ENCODE peak calls at places on chromosomes 3 and 15, in seven cellular contexts. One of them, this sample, is unnamed.

GRCh38 chr3:123225557-123225956 is 23.8 kb downstream of the SEC22A start:
- DNase-seq in H1: no peak
- DNase-seq in K562: no peak
- DNase-seq in SK-N-SH: no peak
- DNase-seq in GM12878: no peak
- DNase-seq in HepG2: no peak
- DNase-seq in T47D: no peak
- DNase-seq in this sample: no peak

GRCh38 chr3:87206070-87206469 is 21.0 kb upstream of the CHMP2B start:
- DNase-seq in GM12878: no peak
- DNase-seq in HepG2: peak; percentile 82
- DNase-seq in T47D: no peak
- DNase-seq in SK-N-SH: no peak
- DNase-seq in K562: no peak
- DNase-seq in H1: no peak
- DNase-seq in this sample: no peak

GRCh38 chr3:23567917-23568316 is 237.8 kb upstream of the UBE2E1 start:
- DNase-seq in GM12878: no peak
- DNase-seq in SK-N-SH: no peak
- DNase-seq in T47D: no peak
- DNase-seq in H1: no peak
- DNase-seq in K562: no peak
- DNase-seq in HepG2: no peak
- DNase-seq in this sample: peak; percentile 36

GRCh38 chr3:12302564-12302963 is 13.7 kb downstream of the PPARG start:
- DNase-seq in HepG2: no peak
- DNase-seq in SK-N-SH: no peak
- DNase-seq in T47D: no peak
- DNase-seq in H1: no peak
- DNase-seq in GM12878: no peak
- DNase-seq in K562: no peak
- DNase-seq in this sample: no peak

GRCh38 chr3:197516517-197516889 is 39.3 kb downstream of the BDH1 start:
- DNase-seq in H1: no peak
- DNase-seq in HepG2: peak; percentile 78
- DNase-seq in GM12878: no peak
- DNase-seq in SK-N-SH: no peak
- DNase-seq in K562: peak; percentile 71
- DNase-seq in T47D: no peak
- DNase-seq in this sample: peak; percentile 83

GRCh38 chr15:94168250-94168649 is 63.1 kb upstream of the MCTP2 start:
- DNase-seq in GM12878: no peak
- DNase-seq in H1: no peak
- DNase-seq in SK-N-SH: no peak
- DNase-seq in T47D: no peak
- DNase-seq in HepG2: peak; percentile 6
- DNase-seq in K562: peak; percentile 10
- DNase-seq in this sample: peak; percentile 23

GRCh38 chr3:86249833-86250232 is 741.1 kb downstream of the VGLL3 start:
- DNase-seq in GM12878: no peak
- DNase-seq in T47D: no peak
- DNase-seq in HepG2: no peak
- DNase-seq in H1: no peak
- DNase-seq in K562: no peak
- DNase-seq in SK-N-SH: no peak
- DNase-seq in this sample: no peak

GRCh38 chr3:11665331-11665730 is 21.6 kb upstream of the VGLL4 start:
- DNase-seq in H1: no peak
- DNase-seq in K562: no peak
- DNase-seq in SK-N-SH: no peak
- DNase-seq in T47D: peak; percentile 38
- DNase-seq in GM12878: no peak
- DNase-seq in HepG2: no peak
- DNase-seq in this sample: no peak

GRCh38 chr3:138950006-138950644 is 3.1 kb downstream of the FOXL2NB start:
- DNase-seq in H1: no peak
- DNase-seq in GM12878: no peak
- DNase-seq in K562: no peak
- DNase-seq in T47D: no peak
- DNase-seq in SK-N-SH: peak; percentile 73
- DNase-seq in HepG2: no peak
- DNase-seq in this sample: no peak

GRCh38 chr3:138400651-138401070 is 33.8 kb upstream of the ESYT3 start:
- DNase-seq in H1: no peak
- DNase-seq in K562: no peak
- DNase-seq in T47D: no peak
- DNase-seq in HepG2: peak; percentile 62
- DNase-seq in GM12878: no peak
- DNase-seq in SK-N-SH: no peak
- DNase-seq in this sample: no peak

GRCh38 chr15:69131362-69132215 is 28.8 kb upstream of the GLCE start:
- DNase-seq in SK-N-SH: no peak
- DNase-seq in HepG2: no peak
- DNase-seq in T47D: no peak
- DNase-seq in GM12878: no peak
- DNase-seq in K562: no peak
- DNase-seq in H1: no peak
- DNase-seq in this sample: no peak

GRCh38 chr15:43794269-43795037 is 2.3 kb downstream of the SERF2 start:
- DNase-seq in T47D: no peak
- DNase-seq in H1: no peak
- DNase-seq in HepG2: no peak
- DNase-seq in GM12878: no peak
- DNase-seq in SK-N-SH: no peak
- DNase-seq in K562: no peak
- DNase-seq in this sample: no peak

GRCh38 chr3:73808862-73809509 is 184.2 kb upstream of the PDZRN3 start:
- DNase-seq in T47D: no peak
- DNase-seq in GM12878: no peak
- DNase-seq in K562: no peak
- DNase-seq in HepG2: no peak
- DNase-seq in H1: no peak
- DNase-seq in SK-N-SH: no peak
- DNase-seq in this sample: no peak

GRCh38 chr15:74489518-74490338 is 28.8 kb upstream of the UBL7 start:
- DNase-seq in GM12878: peak; percentile 53
- DNase-seq in T47D: peak; percentile 65
- DNase-seq in H1: peak; percentile 41
- DNase-seq in K562: peak; percentile 81
- DNase-seq in SK-N-SH: peak; percentile 88
- DNase-seq in HepG2: peak; percentile 39
- DNase-seq in this sample: peak; percentile 48

GRCh38 chr3:69058180-69058946 is 6.2 kb upstream of the TMF1 start:
- DNase-seq in K562: no peak
- DNase-seq in T47D: no peak
- DNase-seq in H1: no peak
- DNase-seq in GM12878: no peak
- DNase-seq in HepG2: no peak
- DNase-seq in SK-N-SH: no peak
- DNase-seq in this sample: no peak

GRCh38 chr3:143063018-143063417 is 56.6 kb upstream of the CHST2 start:
- DNase-seq in H1: no peak
- DNase-seq in K562: no peak
- DNase-seq in HepG2: no peak
- DNase-seq in SK-N-SH: no peak
- DNase-seq in T47D: no peak
- DNase-seq in GM12878: no peak
- DNase-seq in this sample: no peak

GRCh38 chr3:194323785-194324735 is 27.1 kb downstream of the CPN2 start:
- DNase-seq in T47D: peak; percentile 89
- DNase-seq in SK-N-SH: peak; percentile 83
- DNase-seq in H1: no peak
- DNase-seq in K562: peak; percentile 93
- DNase-seq in GM12878: no peak
- DNase-seq in HepG2: peak; percentile 59
- DNase-seq in this sample: peak; percentile 76

GRCh38 chr15:51888593-51889195 is 59.2 kb downstream of the TMOD3 start:
- DNase-seq in K562: peak; percentile 22
- DNase-seq in H1: no peak
- DNase-seq in SK-N-SH: peak; percentile 57
- DNase-seq in HepG2: no peak
- DNase-seq in T47D: no peak
- DNase-seq in GM12878: no peak
- DNase-seq in this sample: no peak

GRCh38 chr3:66466606-66467270 is 34.1 kb downstream of the LRIG1 start:
- DNase-seq in K562: no peak
- DNase-seq in GM12878: no peak
- DNase-seq in HepG2: no peak
- DNase-seq in H1: no peak
- DNase-seq in T47D: no peak
- DNase-seq in SK-N-SH: no peak
- DNase-seq in this sample: no peak

GRCh38 chr3:66469220-66469640 is 31.6 kb downstream of the LRIG1 start:
- DNase-seq in K562: no peak
- DNase-seq in GM12878: peak; percentile 59
- DNase-seq in HepG2: no peak
- DNase-seq in T47D: no peak
- DNase-seq in H1: no peak
- DNase-seq in SK-N-SH: no peak
- DNase-seq in this sample: no peak

GRCh38 chr3:66470285-66470684 is 30.5 kb downstream of the LRIG1 start:
- DNase-seq in HepG2: no peak
- DNase-seq in GM12878: no peak
- DNase-seq in H1: no peak
- DNase-seq in K562: no peak
- DNase-seq in T47D: no peak
- DNase-seq in SK-N-SH: no peak
- DNase-seq in this sample: no peak

GRCh38 chr3:66465587-66465986 is 35.2 kb downstream of the LRIG1 start:
- DNase-seq in K562: no peak
- DNase-seq in HepG2: no peak
- DNase-seq in SK-N-SH: no peak
- DNase-seq in GM12878: no peak
- DNase-seq in H1: no peak
- DNase-seq in T47D: no peak
- DNase-seq in this sample: no peak

GRCh38 chr3:66468016-66468735 is 32.6 kb downstream of the LRIG1 start:
- DNase-seq in T47D: no peak
- DNase-seq in H1: no peak
- DNase-seq in SK-N-SH: no peak
- DNase-seq in GM12878: no peak
- DNase-seq in K562: no peak
- DNase-seq in HepG2: no peak
- DNase-seq in this sample: no peak
- TF ChIP-seq JUND in T47D: no peak
- TF ChIP-seq JUND in H1: no peak
- TF ChIP-seq JUND in SK-N-SH: no peak
- TF ChIP-seq JUND in GM12878: no peak
- TF ChIP-seq JUND in K562: no peak
- TF ChIP-seq JUND in HepG2: no peak
- TF ChIP-seq JUND in this sample: no peak

GRCh38 chr3:288383-288782 is 91.8 kb downstream of the CHL1 start:
- DNase-seq in HepG2: no peak
- DNase-seq in SK-N-SH: peak; percentile 35
- DNase-seq in K562: no peak
- DNase-seq in GM12878: no peak
- DNase-seq in T47D: no peak
- DNase-seq in H1: no peak
- DNase-seq in this sample: no peak
- TF ChIP-seq JUND in HepG2: no peak
- TF ChIP-seq JUND in SK-N-SH: no peak
- TF ChIP-seq JUND in K562: no peak
- TF ChIP-seq JUND in GM12878: no peak
- TF ChIP-seq JUND in T47D: no peak
- TF ChIP-seq JUND in H1: no peak
- TF ChIP-seq JUND in this sample: no peak

GRCh38 chr15:81339321-81339720 is 15.4 kb upstream of the STARD5 start:
- DNase-seq in T47D: no peak
- DNase-seq in SK-N-SH: no peak
- DNase-seq in K562: no peak
- DNase-seq in HepG2: no peak
- DNase-seq in H1: no peak
- DNase-seq in GM12878: no peak
- DNase-seq in this sample: no peak

GRCh38 chr15:81339851-81340250 is 15.9 kb upstream of the STARD5 start:
- DNase-seq in K562: no peak
- DNase-seq in T47D: no peak
- DNase-seq in H1: no peak
- DNase-seq in SK-N-SH: no peak
- DNase-seq in GM12878: no peak
- DNase-seq in HepG2: no peak
- DNase-seq in this sample: no peak

GRCh38 chr15:81337241-81337640 is 13.3 kb upstream of the STARD5 start:
- DNase-seq in H1: no peak
- DNase-seq in T47D: no peak
- DNase-seq in GM12878: no peak
- DNase-seq in HepG2: no peak
- DNase-seq in K562: no peak
- DNase-seq in SK-N-SH: no peak
- DNase-seq in this sample: no peak

GRCh38 chr15:81337713-81338157 is 13.8 kb upstream of the STARD5 start:
- DNase-seq in H1: no peak
- DNase-seq in T47D: no peak
- DNase-seq in GM12878: no peak
- DNase-seq in HepG2: no peak
- DNase-seq in K562: no peak
- DNase-seq in SK-N-SH: no peak
- DNase-seq in this sample: no peak

GRCh38 chr15:81338422-81339007 is 14.6 kb upstream of the STARD5 start:
- DNase-seq in K562: no peak
- DNase-seq in GM12878: no peak
- DNase-seq in H1: no peak
- DNase-seq in HepG2: no peak
- DNase-seq in T47D: no peak
- DNase-seq in SK-N-SH: no peak
- DNase-seq in this sample: peak; percentile 2
- TF ChIP-seq JUND in K562: no peak
- TF ChIP-seq JUND in GM12878: no peak
- TF ChIP-seq JUND in H1: no peak
- TF ChIP-seq JUND in HepG2: no peak
- TF ChIP-seq JUND in T47D: no peak
- TF ChIP-seq JUND in SK-N-SH: peak; percentile 88
- TF ChIP-seq JUND in this sample: peak; percentile 35

DNA sequence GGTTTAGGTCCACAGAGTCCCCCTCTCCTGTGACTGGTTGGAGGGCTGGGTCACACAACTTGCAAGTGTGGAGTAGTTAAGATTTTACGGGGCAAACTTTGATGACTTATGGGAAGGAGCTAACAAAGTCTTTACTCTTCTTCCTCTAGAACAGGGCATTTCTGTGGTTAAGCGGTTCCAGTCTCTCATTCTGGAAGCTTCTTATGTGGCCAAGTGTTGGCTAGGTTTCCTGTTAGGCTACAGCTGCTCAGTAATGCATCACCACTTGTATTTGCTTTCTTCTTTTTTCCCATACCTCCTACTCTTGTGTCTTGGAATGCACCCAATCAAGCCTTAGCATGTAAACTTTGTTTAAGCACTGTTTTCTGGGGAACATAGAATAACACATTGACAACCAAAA is 100.6 kb upstream of the PLAAT1 start:
- DNase-seq in HepG2: no peak
- DNase-seq in SK-N-SH: no peak
- DNase-seq in T47D: no peak
- DNase-seq in K562: no peak
- DNase-seq in GM12878: no peak
- DNase-seq in H1: no peak
- DNase-seq in this sample: no peak
- TF ChIP-seq JUND in HepG2: no peak
- TF ChIP-seq JUND in SK-N-SH: no peak
- TF ChIP-seq JUND in T47D: no peak
- TF ChIP-seq JUND in K562: no peak
- TF ChIP-seq JUND in GM12878: no peak
- TF ChIP-seq JUND in H1: no peak
- TF ChIP-seq JUND in this sample: no peak